ENCODE peak calls at places on chromosomes 6 and 20, in five cellular contexts. T is H1, S is breast epithelium, L is stomach, R is suprapubic skin. W is an unnamed sample.

GRCh38 chr6:30154709-30155521 is 6.1 kb downstream of the TRIM10 start:
- DNase-seq in S (no peak), T (no peak), R (no peak), L (no peak), W (peak)

GRCh38 chr6:79369026-79369425 is 134.5 kb upstream of the HMGN3 start:
- DNase-seq in T (no peak), L (no peak), R (no peak), S (no peak), W (no peak)

GRCh38 chr6:106256201-106256968 is 69.2 kb downstream of the ATG5 start:
- DNase-seq in T (no peak), R (no peak), S (no peak), L (no peak), W (no peak)

GRCh38 chr6:131212928-131213327 is 77.7 kb downstream of the AKAP7 start:
- DNase-seq in L (no peak), T (no peak), S (no peak), R (no peak), W (no peak)

GRCh38 chr6:147710890-147711289 is 202.4 kb downstream of the SAMD5 start:
- DNase-seq in L (no peak), S (no peak), T (no peak), R (no peak), W (no peak)

GRCh38 chr6:132228894-132229293 is 172.4 kb downstream of the MOXD1 start:
- DNase-seq in S (no peak), R (no peak), T (no peak), L (no peak), W (no peak)

GRCh38 chr6:99662616-99663015 is 56.0 kb downstream of the PRDM13 start:
- DNase-seq in L (no peak), T (no peak), R (no peak), S (no peak), W (no peak)

GRCh38 chr6:89291256-89291819 is 23.8 kb downstream of the GABRR2 start:
- DNase-seq in S (no peak), T (peak), R (no peak), L (no peak), W (no peak)

GRCh38 chr6:121912905-121913304 is 477.5 kb downstream of the GJA1 start:
- DNase-seq in T (no peak), R (no peak), L (no peak), S (no peak), W (no peak)

GRCh38 chr6:52108128-52108527 is 20.7 kb upstream of the PKHD1 start:
- DNase-seq in T (no peak), S (no peak), L (no peak), R (no peak), W (peak)

GRCh38 chr6:78476561-78476960 is 390.8 kb upstream of the IRAK1BP1 start:
- DNase-seq in S (no peak), L (no peak), R (no peak), T (no peak), W (no peak)

GRCh38 chr6:13248053-13248452 is 80.3 kb downstream of the TBC1D7 start:
- DNase-seq in L (no peak), S (no peak), R (no peak), T (no peak), W (no peak)

GRCh38 chr20:63973160-63973479 is 3.4 kb upstream of the ZNF512B start:
- DNase-seq in L (no peak), T (no peak), S (peak), R (no peak), W (no peak)

GRCh38 chr6:37173573-37174195 is 3.7 kb downstream of the PIM1 start:
- DNase-seq in T (no peak), L (no peak), S (no peak), R (no peak), W (no peak)

GRCh38 chr6:6892706-6893601 is 214.8 kb upstream of the RREB1 start:
- DNase-seq in L (no peak), T (no peak), S (no peak), R (no peak), W (no peak)

GRCh38 chr20:44210422-44211176 is at the start of gene OSER1:
- DNase-seq in S (peak), R (peak), L (peak), T (peak), W (peak)

GRCh38 chr6:7624781-7625710 is 35.0 kb downstream of the SNRNP48 start:
- DNase-seq in R (no peak), T (no peak), L (no peak), S (no peak), W (peak)

GRCh38 chr6:112468359-112468758 is 121.2 kb downstream of the RFPL4B start:
- DNase-seq in R (no peak), L (no peak), T (no peak), S (no peak), W (no peak)

GRCh38 chr6:158002951-158003853 is 21.5 kb downstream of the SYNJ2 start:
- DNase-seq in L (no peak), T (no peak), R (no peak), S (peak), W (no peak)

GRCh38 chr6:25138024-25138696 is 141.0 kb upstream of the CARMIL1 start:
- DNase-seq in T (no peak), R (no peak), L (peak), S (peak), W (no peak)

GRCh38 chr6:135867332-135867731 is 15.8 kb downstream of the PDE7B start:
- DNase-seq in S (no peak), L (no peak), T (no peak), R (no peak), W (no peak)

GRCh38 chr6:131013495-131013894 is 49.5 kb downstream of the EPB41L2 start:
- DNase-seq in R (no peak), L (no peak), T (no peak), S (no peak), W (no peak)

GRCh38 chr6:163416640-163417253 is 2.2 kb downstream of the QKI start:
- DNase-seq in S (no peak), L (peak), T (no peak), R (no peak), W (no peak)
- TF ChIP-seq POLR2A in S (no peak), L (no peak), T (no peak), R (no peak), W (no peak)

DNA sequence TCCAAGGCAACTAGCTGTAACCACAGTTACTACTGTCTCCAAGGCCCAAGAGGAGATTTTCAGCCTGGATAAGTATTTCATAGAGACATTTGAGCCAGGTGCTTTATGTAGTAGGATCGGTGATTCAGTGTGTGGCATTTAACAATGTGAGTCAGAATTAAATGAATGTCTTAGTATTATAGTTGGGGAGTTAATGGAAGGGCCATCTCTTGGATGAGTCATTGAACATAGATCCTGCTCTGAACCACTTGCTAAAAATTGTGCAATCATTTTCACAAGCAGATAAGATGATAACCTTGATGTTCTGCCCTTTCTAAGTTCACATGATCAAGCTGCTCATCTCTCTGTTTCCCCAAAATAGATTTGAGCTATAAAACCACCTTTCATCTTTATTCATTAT is 668.9 kb upstream of the CITED2 start:
- DNase-seq in S (no peak), L (no peak), T (no peak), R (no peak), W (no peak)
- TF ChIP-seq POLR2AphosphoS5 in S (no peak), L (no peak), T (no peak), R (no peak), W (no peak)

GRCh38 chr6:53793318-53793975 is 1.4 kb upstream of the LRRC1 start:
- DNase-seq in L (peak), R (no peak), S (peak), T (peak), W (no peak)
- TF ChIP-seq POLR2A in L (no peak), R (no peak), S (no peak), T (no peak), W (no peak)

DNA sequence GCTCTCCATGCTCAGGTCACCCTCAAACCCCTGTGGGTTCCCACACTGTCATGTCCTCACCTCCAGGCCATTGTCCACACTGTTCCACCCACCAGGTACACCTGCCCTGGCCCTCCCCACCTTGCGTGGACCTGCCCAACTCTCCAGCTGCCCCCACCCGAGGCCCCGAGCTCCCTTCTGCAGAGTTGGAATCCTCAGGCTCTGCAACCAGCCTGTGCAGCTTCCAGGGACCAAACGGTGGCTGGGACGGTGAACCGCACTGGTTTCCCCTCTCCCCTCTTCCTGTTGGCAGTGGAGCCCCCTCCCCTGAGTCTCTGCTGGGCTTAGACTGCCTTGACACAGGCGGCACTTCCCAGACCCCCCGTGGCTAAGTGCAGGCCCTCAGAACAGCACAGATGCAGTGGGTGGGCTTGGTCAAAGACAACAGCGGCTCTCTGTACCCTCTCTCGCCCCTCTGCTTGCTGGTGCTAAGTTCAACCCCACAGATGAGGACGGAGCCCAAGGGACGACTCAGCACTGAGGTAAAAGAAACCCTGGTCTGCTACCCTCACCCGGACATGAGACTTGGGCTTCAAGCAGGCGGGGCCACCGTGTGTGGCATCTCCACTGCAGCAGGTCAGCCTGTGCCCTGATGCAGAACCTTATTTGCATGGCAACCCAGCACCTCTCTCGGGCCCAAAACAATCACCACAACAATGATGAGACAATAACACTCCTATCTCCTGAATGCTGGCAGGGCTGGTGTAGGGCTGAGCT is 11.0 kb downstream of the ZBP1 start:
- DNase-seq in L (no peak), T (no peak), R (no peak), S (no peak), W (no peak)
- TF ChIP-seq POLR2AphosphoS5 in L (no peak), T (no peak), R (no peak), S (no peak), W (no peak)

DNA sequence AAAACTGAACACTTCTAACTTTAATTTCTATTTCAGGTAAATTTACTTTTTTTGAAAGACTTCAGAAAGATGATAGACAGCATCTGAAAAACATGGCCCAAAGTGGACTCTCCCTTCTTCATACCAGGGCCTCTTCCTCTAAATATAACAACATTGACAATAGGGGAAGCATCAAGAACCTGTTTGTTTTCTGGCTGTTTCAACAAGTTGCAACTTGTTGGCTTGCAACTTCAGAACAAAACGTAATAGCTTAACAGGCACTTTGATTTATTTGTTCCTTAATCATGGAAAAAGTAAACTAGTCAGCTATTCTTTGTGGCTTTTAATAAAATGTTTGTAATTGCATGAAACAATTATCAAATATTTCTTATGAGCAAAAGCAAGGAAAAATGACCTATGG is 34.3 kb downstream of the RGS17 start:
- DNase-seq in T (no peak), S (no peak), L (no peak), R (no peak), W (no peak)
- TF ChIP-seq POLR2A in T (no peak), S (no peak), L (no peak), R (no peak), W (no peak)

DNA sequence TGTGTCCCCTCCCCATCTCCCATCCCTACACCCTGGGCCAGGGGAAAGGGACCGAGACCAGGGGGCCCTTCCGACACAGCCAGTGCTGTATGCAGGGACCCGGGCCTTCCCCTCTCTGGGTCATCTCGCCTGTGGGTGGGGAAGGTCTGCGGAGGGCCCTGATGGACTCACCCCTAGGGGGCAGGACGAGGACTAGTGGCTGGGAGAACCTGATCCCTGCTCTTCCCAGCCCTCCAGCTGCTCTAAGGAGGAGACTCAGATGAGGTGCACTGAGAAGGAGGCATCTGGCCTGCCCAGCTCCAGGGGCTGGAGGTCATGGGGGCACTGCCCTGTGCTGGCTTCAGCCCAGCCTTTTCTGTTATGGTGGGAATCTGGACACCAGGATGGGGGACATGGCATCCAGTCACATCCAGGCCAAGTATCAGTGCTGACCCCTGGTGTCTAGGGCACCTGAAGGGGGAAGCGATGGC is 735 bp downstream of the MYL9 start:
- DNase-seq in L (no peak), R (no peak), T (peak), S (no peak), W (no peak)
- TF ChIP-seq POLR2AphosphoS5 in L (no peak), R (no peak), T (no peak), S (no peak), W (no peak)

DNA sequence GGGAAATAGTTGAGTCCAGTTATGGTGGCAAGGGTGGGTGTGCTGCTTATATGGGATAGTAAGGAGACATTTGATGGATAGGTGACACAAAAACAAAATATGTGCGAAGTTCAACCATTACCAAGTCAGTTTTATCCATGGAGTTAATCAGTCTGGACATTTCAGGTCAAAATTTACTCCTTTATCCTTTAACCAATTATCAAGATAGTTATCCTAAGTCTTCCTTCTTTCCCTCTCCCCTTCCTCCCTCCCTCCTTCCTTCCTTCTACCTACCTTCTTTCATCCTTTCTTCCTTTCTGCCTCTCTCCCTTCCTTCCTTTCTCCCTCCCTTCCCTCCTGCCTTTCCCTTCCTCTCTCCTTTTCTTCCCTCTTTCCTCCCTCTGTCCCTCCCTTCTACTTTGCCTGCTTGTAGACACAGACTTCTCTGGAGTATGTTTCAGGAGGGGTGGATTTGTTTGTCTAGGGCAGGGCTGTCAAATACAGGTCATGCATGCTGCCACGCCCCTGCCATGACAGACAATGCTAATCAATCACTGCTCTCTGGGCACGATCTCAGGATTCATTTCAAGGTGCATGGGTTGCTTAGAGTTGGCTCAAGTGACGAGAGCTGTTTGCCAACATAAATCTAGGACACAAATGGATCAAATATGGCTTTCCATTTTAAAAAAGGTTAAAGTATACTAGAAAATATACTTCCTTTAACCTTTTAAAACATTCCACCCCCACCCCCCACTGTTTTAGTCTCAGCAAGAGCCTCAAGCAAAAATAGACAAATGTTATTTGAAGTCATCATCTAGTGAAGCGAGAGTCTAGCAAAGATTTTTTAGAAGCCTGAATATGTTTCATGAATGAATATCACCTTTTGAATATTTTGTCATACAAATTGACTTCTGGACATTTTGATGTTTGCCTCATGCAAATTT is 281.6 kb upstream of the CITED2 start:
- DNase-seq in S (no peak), T (no peak), L (peak), R (no peak), W (no peak)
- TF ChIP-seq POLR2A in S (no peak), T (no peak), L (no peak), R (no peak), W (no peak)

W was measured in esophagus muscularis mucosa.